ENCODE peak calls at places on chromosomes 2 and 18, in ten cellular contexts. Q, L, K, R, Z, N, C, E, B and I are unnamed samples.

GRCh38 chr2:47076126-47076506 is 79.0 kb downstream of the STPG4 start:
- DNase-seq in Q (no peak), L (no peak), K (no peak), R (no peak), Z (no peak), N (no peak), C (no peak), E (no peak), B (no peak), I (no peak)

GRCh38 chr2:180319586-180320405 is 312.7 kb upstream of the CWC22 start:
- DNase-seq in Q (no peak), L (no peak), K (no peak), R (no peak), Z (no peak), N (no peak), C (no peak), E (no peak), B (no peak), I (no peak)

GRCh38 chr2:9637330-9637729 is 6.5 kb upstream of the YWHAQ start:
- DNase-seq in Q (no peak), L (peak), K (no peak), R (peak), Z (no peak), N (no peak), C (no peak), E (no peak), B (no peak), I (no peak)

GRCh38 chr2:100571668-100572067 is 8.9 kb downstream of the PDCL3 start:
- DNase-seq in Q (no peak), L (no peak), K (no peak), R (no peak), Z (no peak), N (no peak), C (no peak), E (no peak), B (no peak), I (no peak)

GRCh38 chr2:161230959-161231358 is 70.7 kb downstream of the TANK start:
- DNase-seq in Q (no peak), L (no peak), K (no peak), R (no peak), Z (no peak), N (no peak), C (no peak), E (no peak), B (no peak), I (no peak)

GRCh38 chr2:31138037-31138962 is at the start of gene GALNT14:
- DNase-seq in Q (no peak), L (peak), K (peak), R (peak), Z (no peak), N (peak), C (peak), E (peak), B (no peak), I (no peak)

GRCh38 chr18:60329131-60329530 is 43.4 kb downstream of the MC4R start:
- DNase-seq in Q (no peak), L (no peak), K (no peak), R (no peak), Z (no peak), N (no peak), C (no peak), E (no peak), B (no peak), I (no peak)

GRCh38 chr2:164967349-164967748 is 12.0 kb upstream of the SLC38A11 start:
- DNase-seq in Q (no peak), L (no peak), K (no peak), R (no peak), Z (no peak), N (no peak), C (no peak), E (no peak), B (no peak), I (no peak)

GRCh38 chr2:9149388-9149660 is 57.3 kb upstream of the ASAP2 start:
- DNase-seq in Q (no peak), L (no peak), K (no peak), R (no peak), Z (no peak), N (no peak), C (no peak), E (no peak), B (no peak), I (no peak)

GRCh38 chr18:45521777-45522176 is 93.5 kb upstream of the SLC14A2 start:
- DNase-seq in Q (no peak), L (no peak), K (no peak), R (peak), Z (no peak), N (no peak), C (no peak), E (no peak), B (no peak), I (no peak)

GRCh38 chr18:3595282-3596273 is 145.6 kb downstream of the TGIF1 start:
- DNase-seq in Q (no peak), L (peak), K (peak), R (peak), Z (no peak), N (no peak), C (peak), E (peak), B (no peak), I (peak)

GRCh38 chr2:143522699-143523098 is 393.5 kb downstream of the ARHGAP15 start:
- DNase-seq in Q (no peak), L (no peak), K (no peak), R (no peak), Z (no peak), N (no peak), C (no peak), E (no peak), B (no peak), I (no peak)

GRCh38 chr18:34159691-34160185 is 65.0 kb downstream of the NOL4 start:
- DNase-seq in Q (no peak), L (no peak), K (peak), R (no peak), Z (no peak), N (no peak), C (no peak), E (no peak), B (no peak), I (no peak)

GRCh38 chr2:1150724-1151511 is 200.3 kb downstream of the SNTG2 start:
- DNase-seq in Q (no peak), L (no peak), K (no peak), R (no peak), Z (no peak), N (no peak), C (no peak), E (no peak), B (no peak), I (no peak)